ENCODE peak calls at places on chromosomes 3 and 15, in four cellular contexts. Q is heart left ventricle, F is A549, Z is transverse colon. G is an unnamed sample.

GRCh38 chr3:133440652-133441051 is 40.8 kb downstream of the BFSP2 start:
- DNase-seq in Q (no peak), F (no peak), Z (no peak), G (no peak)

GRCh38 chr15:90201150-90201943 is at the start of gene SEMA4B:
- DNase-seq in Q (peak; percentile 89), F (peak; percentile 61), Z (peak; percentile 87), G (no peak)

GRCh38 chr3:53941945-53942344 is 50.3 kb upstream of the SELENOK start:
- DNase-seq in Q (no peak), F (no peak), Z (no peak), G (no peak)

GRCh38 chr3:40055361-40055760 is 246.0 kb downstream of the MYRIP start:
- DNase-seq in Q (no peak), F (no peak), Z (no peak), G (no peak)

GRCh38 chr15:101052681-101053121 is 133.5 kb downstream of the LRRK1 start:
- DNase-seq in Q (no peak), F (no peak), Z (no peak), G (no peak)

GRCh38 chr15:98955331-98955730 is 52.3 kb downstream of the PGPEP1L start:
- DNase-seq in Q (peak; percentile 69), F (no peak), Z (no peak), G (no peak)

GRCh38 chr3:52891615-52892081 is 5.7 kb downstream of the STIMATE start:
- DNase-seq in Q (no peak), F (no peak), Z (no peak), G (no peak)

GRCh38 chr3:59108091-59108815 is 58.4 kb upstream of the CFAP20DC start:
- DNase-seq in Q (no peak), F (no peak), Z (no peak), G (no peak)

GRCh38 chr3:13838421-13838820 is 41.5 kb downstream of the WNT7A start:
- DNase-seq in Q (no peak), F (no peak), Z (no peak), G (no peak)

GRCh38 chr3:164004205-164004604 is 1074.1 kb downstream of the SI start:
- DNase-seq in Q (no peak), F (no peak), Z (no peak), G (no peak)

GRCh38 chr15:66503780-66504562 is 684 bp downstream of the RPL4 start:
- DNase-seq in Q (no peak), F (no peak), Z (no peak), G (no peak)

GRCh38 chr3:58079773-58080172 is 71.6 kb downstream of the FLNB start:
- DNase-seq in Q (no peak), F (no peak), Z (no peak), G (no peak)

GRCh38 chr15:89533861-89534544 is 37.6 kb upstream of the RHCG start:
- DNase-seq in Q (no peak), F (no peak), Z (no peak), G (no peak)

GRCh38 chr15:51077565-51078153 is 17.0 kb downstream of the TNFAIP8L3 start:
- DNase-seq in Q (peak; percentile 83), F (no peak), Z (peak; percentile 71), G (no peak)

GRCh38 chr3:115022214-115022613 is 124.9 kb downstream of the ZBTB20 start:
- DNase-seq in Q (no peak), F (no peak), Z (no peak), G (no peak)

GRCh38 chr3:49133226-49133951 is 539 bp upstream of the LAMB2 start:
- DNase-seq in Q (peak; percentile 91), F (peak; percentile 81), Z (peak; percentile 88), G (no peak)

GRCh38 chr15:65957451-65957850 is 88.2 kb downstream of the RAB11A start:
- DNase-seq in Q (no peak), F (no peak), Z (no peak), G (no peak)

GRCh38 chr15:49082960-49083359 is 36.7 kb upstream of the SECISBP2L start:
- DNase-seq in Q (no peak), F (no peak), Z (no peak), G (no peak)

GRCh38 chr3:28824316-28824715 is 456.6 kb upstream of the RBMS3 start:
- DNase-seq in Q (no peak), F (no peak), Z (no peak), G (no peak)

GRCh38 chr3:53806182-53807116 is 39.8 kb downstream of the CHDH start:
- DNase-seq in Q (no peak), F (peak; percentile 17), Z (peak; percentile 65), G (no peak)

GRCh38 chr15:25172691-25173090 is 217.9 kb downstream of the SNRPN start:
- DNase-seq in Q (no peak), F (no peak), Z (no peak), G (no peak)

GRCh38 chr3:50630916-50631315 is 14.0 kb downstream of the MAPKAPK3 start:
- DNase-seq in Q (no peak), F (no peak), Z (no peak), G (no peak)

GRCh38 chr15:67762610-67763368 is 62.5 kb upstream of the SKOR1 start:
- DNase-seq in Q (no peak), F (no peak), Z (no peak), G (no peak)

GRCh38 chr15:100189849-100190248 is 151.9 kb downstream of the ADAMTS17 start:
- DNase-seq in Q (no peak), F (no peak), Z (no peak), G (no peak)

GRCh38 chr3:156151824-156152428 is 31.5 kb downstream of the KCNAB1 start:
- DNase-seq in Q (peak; percentile 76), F (peak; percentile 74), Z (peak; percentile 73), G (no peak)

GRCh38 chr3:197040679-197041078 is 11.1 kb upstream of the MELTF start:
- DNase-seq in Q (no peak), F (no peak), Z (no peak), G (no peak)

GRCh38 chr15:62444104-62445027 is 279.3 kb upstream of the C2CD4B start:
- DNase-seq in Q (no peak), F (no peak), Z (no peak), G (no peak)

GRCh38 chr3:52479037-52479875 is 15.9 kb upstream of the STAB1 start:
- DNase-seq in Q (no peak), F (no peak), Z (no peak), G (no peak)

GRCh38 chr3:185527364-185527763 is 25.0 kb downstream of the LIPH start:
- DNase-seq in Q (no peak), F (peak; percentile 38), Z (no peak), G (no peak)

GRCh38 chr3:32685604-32686185 is 707 bp downstream of the CNOT10 start:
- DNase-seq in Q (no peak), F (peak; percentile 30), Z (no peak), G (no peak)

GRCh38 chr3:32686713-32687112 is 1.7 kb downstream of the CNOT10 start:
- DNase-seq in Q (no peak), F (no peak), Z (no peak), G (no peak)

GRCh38 chr3:32684029-32684799 is 774 bp upstream of the CNOT10 start:
- DNase-seq in Q (no peak), F (no peak), Z (no peak), G (no peak)

GRCh38 chr3:32681811-32682210 is 3.2 kb upstream of the CNOT10 start:
- DNase-seq in Q (no peak), F (peak; percentile 14), Z (no peak), G (no peak)

DNA sequence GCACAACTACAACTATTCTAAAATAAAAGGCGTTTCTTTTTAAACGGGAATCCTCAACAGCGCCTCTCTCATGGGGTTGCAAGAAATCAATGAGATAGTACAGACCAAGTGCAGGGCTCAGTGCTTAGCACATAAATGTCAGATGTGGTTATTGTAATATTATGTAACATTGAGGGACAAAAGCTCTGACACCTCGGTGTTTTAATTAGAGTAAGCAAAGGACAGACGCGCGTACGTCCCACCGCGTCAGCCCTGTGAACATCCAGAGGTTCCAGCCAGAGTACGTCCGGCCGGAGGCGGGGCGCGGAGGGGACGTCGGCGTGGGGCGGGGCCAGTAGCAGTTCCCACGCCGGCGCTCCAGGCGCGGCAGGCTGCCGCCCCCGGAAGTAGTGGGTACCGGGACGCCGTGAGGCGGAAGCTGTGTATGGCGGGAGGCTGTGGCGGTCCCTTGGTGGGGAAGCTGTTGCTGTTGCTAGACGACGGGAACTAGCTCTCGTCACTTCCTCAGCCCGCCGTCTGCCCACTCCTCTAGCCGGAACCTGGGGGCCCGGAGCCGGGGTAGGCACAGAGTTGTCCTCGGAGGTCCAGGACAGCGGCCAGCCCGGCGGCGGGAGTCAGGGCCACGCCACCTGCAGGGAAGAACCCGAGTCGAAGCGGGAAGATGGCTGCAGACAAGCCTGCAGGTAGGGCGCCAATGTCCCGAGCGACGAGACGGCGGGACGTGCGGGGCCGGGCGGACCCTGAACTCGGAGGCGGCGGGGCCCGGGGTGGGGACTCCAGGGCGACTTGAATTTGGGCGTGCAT is at the start of gene CNOT10:
- DNase-seq in Q (peak; percentile 98), F (peak; percentile 94), Z (peak; percentile 97), G (peak; percentile 82)
- TF ChIP-seq CTCF in Q (peak; percentile 5), F (peak; percentile 5), Z (peak; percentile 47), G (peak; percentile 20)

GRCh38 chr15:75100679-75101078 is 77.3 kb downstream of the PPCDC start:
- DNase-seq in Q (no peak), F (no peak), Z (no peak), G (no peak)

GRCh38 chr15:75095594-75095993 is 72.2 kb downstream of the PPCDC start:
- DNase-seq in Q (no peak), F (no peak), Z (no peak), G (no peak)

GRCh38 chr15:75098371-75098770 is 75.0 kb downstream of the PPCDC start:
- DNase-seq in Q (no peak), F (no peak), Z (no peak), G (no peak)

GRCh38 chr15:75097939-75098338 is 74.5 kb downstream of the PPCDC start:
- DNase-seq in Q (no peak), F (no peak), Z (no peak), G (no peak)
- H3K4me1 ChIP-seq in Q (no peaks in the 10 kb centered on the region), F (no peaks in the 10 kb centered on the region), Z (no peaks in the 10 kb centered on the region), G (no peaks in the 10 kb centered on the region)

DNA sequence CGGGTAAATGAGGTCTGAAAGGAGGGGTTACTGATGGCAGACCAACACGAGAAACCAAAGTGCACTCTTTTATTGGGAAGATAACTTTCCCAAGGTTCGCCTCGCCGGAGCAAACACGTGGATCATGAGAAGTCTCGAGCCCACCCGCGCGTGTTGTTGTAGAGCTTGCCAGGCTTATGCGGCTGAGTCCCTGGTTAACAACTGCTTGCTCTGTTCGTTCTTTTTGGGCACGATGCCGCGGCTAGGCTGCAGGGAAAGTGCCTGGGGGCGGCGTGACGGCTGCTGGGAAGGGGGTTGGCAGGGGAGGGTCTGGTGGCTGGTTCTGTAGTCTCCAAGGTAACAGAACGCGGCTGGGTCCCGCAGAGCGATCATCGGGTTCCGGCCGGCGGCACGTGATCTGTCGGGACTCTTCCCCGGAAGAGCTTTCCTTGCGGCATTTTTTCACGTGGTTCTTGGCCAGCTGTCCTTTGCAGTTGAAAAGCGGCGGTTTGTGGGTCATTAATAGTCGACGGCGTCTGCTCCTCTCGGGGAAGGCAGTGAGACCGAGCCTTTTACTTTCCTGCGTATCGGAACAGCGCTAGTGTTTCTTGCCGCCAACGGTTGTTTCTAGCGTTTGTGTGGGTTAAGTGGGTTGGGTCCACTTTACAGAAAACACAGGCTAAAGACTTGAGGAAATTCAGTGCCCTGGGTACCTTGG is 1.5 kb downstream of the MGA start:
- DNase-seq in Q (peak; percentile 83), F (peak; percentile 55), Z (peak; percentile 79), G (peak; percentile 41)
- TF ChIP-seq POLR2A in Q (no peak), F (no peak), Z (no peak), G (no peak)

GRCh38 chr15:91524534-91524933 is 329.0 kb upstream of the SLCO3A1 start:
- DNase-seq in Q (no peak), F (no peak), Z (no peak), G (no peak)

GRCh38 chr15:91520848-91521247 is 332.7 kb upstream of the SLCO3A1 start:
- DNase-seq in Q (no peak), F (no peak), Z (no peak), G (no peak)

GRCh38 chr15:91521996-91522395 is 331.5 kb upstream of the SLCO3A1 start:
- DNase-seq in Q (no peak), F (no peak), Z (no peak), G (no peak)

GRCh38 chr15:91525746-91526145 is 327.8 kb upstream of the SLCO3A1 start:
- DNase-seq in Q (no peak), F (no peak), Z (no peak), G (no peak)

GRCh38 chr15:91522609-91523332 is 330.7 kb upstream of the SLCO3A1 start:
- DNase-seq in Q (no peak), F (peak; percentile 59), Z (no peak), G (no peak)
- TF ChIP-seq CTCF in Q (peak; percentile 46), F (peak; percentile 65), Z (peak; percentile 8), G (no peak)